ENCODE peak calls at places on chromosomes 7 and 10, in nine cellular contexts. M is Right ventricle myocardium inferior; D is adipocyte; C is HCT116; F is activated CD4-positive, alpha-beta T cell treated with anti-CD3 and anti-CD28 coated beads, Interleukin-2, amount 50 U/mL, for 24 hours; U is left ventricle myocardium inferior; B is stimulated activated CD4-positive, alpha-beta T cell treated with anti-CD3 and anti-CD28 coated beads, Interleukin-12 subunit alpha, Interleukin-12 subunit beta, amount 100 ng/mL, for 4 hours; P is activated T-cell treated with anti-CD3 and anti-CD28 coated beads for 24 hours; V is effector memory CD8-positive, alpha-beta T cell. Y is an unnamed sample.

GRCh38 chr7:150396426-150397375 is 17.6 kb downstream of the ZNF775 start:
- DNase-seq in M (no peak), D (no peak), C (no peak), F (no peak), U (no peak), B (no peak), P (no peak), V (no peak), Y (no peak)

GRCh38 chr7:40604601-40605438 is 470.0 kb downstream of the SUGCT start:
- DNase-seq in M (peak), D (no peak), C (peak), F (no peak), U (peak), B (peak), P (no peak), V (no peak), Y (peak)

GRCh38 chr7:131633342-131633843 is 77.0 kb upstream of the PODXL start:
- DNase-seq in M (peak), D (peak), C (no peak), F (no peak), U (no peak), B (no peak), P (no peak), V (no peak), Y (no peak)

GRCh38 chr7:39184387-39184786 is 206.7 kb downstream of the POU6F2 start:
- DNase-seq in M (no peak), D (no peak), C (no peak), F (no peak), U (no peak), B (no peak), P (no peak), V (no peak), Y (no peak)

GRCh38 chr7:13181221-13181620 is 493.8 kb downstream of the ARL4A start:
- DNase-seq in M (no peak), D (peak), C (no peak), F (no peak), U (no peak), B (no peak), P (no peak), V (no peak), Y (no peak)

GRCh38 chr7:104328308-104328969 is at the start of gene LHFPL3:
- DNase-seq in M (no peak), D (peak), C (no peak), F (no peak), U (no peak), B (no peak), P (no peak), V (no peak), Y (no peak)

GRCh38 chr10:132939957-132940790 is 2.2 kb downstream of the CFAP46 start:
- DNase-seq in M (peak), D (peak), C (no peak), F (no peak), U (no peak), B (peak), P (no peak), V (peak), Y (no peak)

GRCh38 chr10:24419067-24419466 is 210.1 kb downstream of the KIAA1217 start:
- DNase-seq in M (no peak), D (peak), C (no peak), F (no peak), U (no peak), B (no peak), P (no peak), V (no peak), Y (no peak)

GRCh38 chr10:129371543-129371942 is 95.5 kb upstream of the MGMT start:
- DNase-seq in M (no peak), D (no peak), C (no peak), F (no peak), U (no peak), B (no peak), P (no peak), V (no peak), Y (no peak)

GRCh38 chr10:48219194-48219593 is 55.3 kb downstream of the FRMPD2 start:
- DNase-seq in M (no peak), D (no peak), C (no peak), F (no peak), U (no peak), B (no peak), P (no peak), V (no peak), Y (no peak)

GRCh38 chr7:149229526-149229925 is 9.9 kb upstream of the ZNF212 start:
- DNase-seq in M (no peak), D (no peak), C (no peak), F (no peak), U (no peak), B (no peak), P (no peak), V (no peak), Y (no peak)

GRCh38 chr7:158611541-158611940 is 23.9 kb upstream of the PTPRN2 start:
- DNase-seq in M (no peak), D (no peak), C (no peak), F (no peak), U (no peak), B (no peak), P (no peak), V (no peak), Y (no peak)

GRCh38 chr10:126334272-126334671 is 54.0 kb downstream of the ADAM12 start:
- DNase-seq in M (no peak), D (peak), C (no peak), F (no peak), U (no peak), B (no peak), P (no peak), V (no peak), Y (no peak)

GRCh38 chr10:45058992-45059561 is 58.4 kb downstream of the ZNF22 start:
- DNase-seq in M (no peak), D (no peak), C (no peak), F (no peak), U (no peak), B (no peak), P (no peak), V (no peak), Y (no peak)

GRCh38 chr10:100101526-100102076 is 19.9 kb upstream of the CPN1 start:
- DNase-seq in M (no peak), D (peak), C (no peak), F (no peak), U (no peak), B (no peak), P (no peak), V (no peak), Y (no peak)

GRCh38 chr7:105185290-105186010 is 171.4 kb downstream of the KMT2E start:
- DNase-seq in M (no peak), D (peak), C (no peak), F (no peak), U (no peak), B (no peak), P (no peak), V (no peak), Y (no peak)

GRCh38 chr10:100372415-100373297 is 25.6 kb downstream of the SCD start:
- DNase-seq in M (no peak), D (no peak), C (no peak), F (no peak), U (no peak), B (no peak), P (no peak), V (no peak), Y (no peak)

GRCh38 chr7:23067271-23067670 is 38.3 kb upstream of the KLHL7 start:
- DNase-seq in M (no peak), D (peak), C (no peak), F (no peak), U (no peak), B (no peak), P (no peak), V (no peak), Y (no peak)

GRCh38 chr7:121419201-121420148 is 23.4 kb upstream of the FAM3C start:
- DNase-seq in M (no peak), D (no peak), C (no peak), F (no peak), U (no peak), B (no peak), P (no peak), V (no peak), Y (no peak)

GRCh38 chr7:98562336-98563182 is 54.5 kb upstream of the NPTX2 start:
- DNase-seq in M (no peak), D (no peak), C (no peak), F (no peak), U (no peak), B (no peak), P (no peak), V (no peak), Y (no peak)

GRCh38 chr7:37352974-37353948 is 95.4 kb downstream of the ELMO1 start:
- DNase-seq in M (no peak), D (no peak), C (peak), F (no peak), U (no peak), B (peak), P (peak), V (peak), Y (no peak)

GRCh38 chr10:127012769-127013152 is 107.5 kb downstream of the DOCK1 start:
- DNase-seq in M (peak), D (no peak), C (peak), F (no peak), U (peak), B (no peak), P (no peak), V (no peak), Y (peak)

GRCh38 chr10:114726820-114727271 is 68.8 kb upstream of the ABLIM1 start:
- DNase-seq in M (no peak), D (no peak), C (no peak), F (no peak), U (no peak), B (no peak), P (no peak), V (no peak), Y (no peak)

GRCh38 chr10:22252801-22253577 is 35.2 kb upstream of the EBLN1 start:
- DNase-seq in M (peak), D (no peak), C (no peak), F (peak), U (peak), B (peak), P (peak), V (peak), Y (peak)

GRCh38 chr7:55887786-55888185 is 530 bp downstream of the ZNF713 start:
- DNase-seq in M (no peak), D (no peak), C (no peak), F (no peak), U (no peak), B (peak), P (no peak), V (peak), Y (no peak)

GRCh38 chr10:19958787-19959186 is 142.6 kb downstream of the PLXDC2 start:
- DNase-seq in M (no peak), D (no peak), C (no peak), F (no peak), U (no peak), B (no peak), P (no peak), V (no peak), Y (no peak)

GRCh38 chr7:99365318-99366141 is 9.0 kb upstream of the ARPC1B start:
- DNase-seq in M (peak), D (peak), C (no peak), F (peak), U (no peak), B (peak), P (peak), V (peak), Y (no peak)

GRCh38 chr10:89891006-89891405 is 189.6 kb downstream of the KIF20B start:
- DNase-seq in M (no peak), D (no peak), C (no peak), F (no peak), U (no peak), B (no peak), P (no peak), V (no peak), Y (no peak)